ENCODE peak calls at places on chromosomes 5 and 9, in eight cellular contexts. T is progenitor cell of endocrine pancreas, Z is transverse colon, W is fibroblast of lung, J is pancreas, D is cardiac muscle cell, S is stomach, G is MM.1S. L is an unnamed sample.

GRCh38 chr9:86079421-86080111 is 19.8 kb downstream of the GOLM1 start:
- DNase-seq in S (peak), W (no peak), D (no peak), G (no peak), T (no peak), J (no peak), Z (no peak), L (no peak)

GRCh38 chr5:178330791-178331404 is 98.3 kb upstream of the PHYKPL start:
- DNase-seq in D (peak), J (no peak), Z (no peak), S (no peak), W (no peak), G (no peak), T (no peak), L (no peak)

GRCh38 chr5:135843571-135844337 is 9.3 kb downstream of the SLC25A48 start:
- DNase-seq in D (no peak), W (no peak), S (no peak), J (no peak), Z (peak), T (no peak), G (no peak), L (no peak)

GRCh38 chr5:149172709-149173505 is 31.6 kb downstream of the ABLIM3 start:
- DNase-seq in S (no peak), Z (no peak), T (no peak), D (no peak), J (no peak), G (no peak), W (no peak), L (no peak)

GRCh38 chr5:137666109-137666850 is 69.6 kb downstream of the KLHL3 start:
- DNase-seq in D (no peak), T (no peak), G (peak), W (peak), Z (no peak), J (peak), S (peak), L (peak)

GRCh38 chr5:175356428-175356827 is 87.6 kb downstream of the DRD1 start:
- DNase-seq in S (no peak), W (no peak), Z (no peak), D (no peak), J (no peak), G (no peak), T (no peak), L (no peak)

GRCh38 chr5:87229780-87230179 is 37.9 kb upstream of the RASA1 start:
- DNase-seq in W (no peak), G (no peak), J (no peak), S (no peak), Z (no peak), T (no peak), D (no peak), L (no peak)

GRCh38 chr5:73451218-73452130 is 2.9 kb upstream of the FOXD1 start:
- DNase-seq in W (peak), S (peak), T (peak), D (peak), Z (peak), G (peak), J (peak), L (peak)

GRCh38 chr9:75108571-75108970 is 20.3 kb downstream of the OSTF1 start:
- DNase-seq in T (no peak), S (peak), Z (peak), G (no peak), W (peak), D (no peak), J (no peak), L (no peak)

GRCh38 chr5:136057401-136057951 is 28.7 kb downstream of the TGFBI start:
- DNase-seq in W (peak), J (no peak), G (no peak), Z (no peak), S (no peak), T (no peak), D (no peak), L (no peak)

GRCh38 chr9:17367035-17367434 is 211.8 kb upstream of the SH3GL2 start:
- DNase-seq in Z (no peak), S (no peak), J (no peak), D (no peak), T (no peak), G (no peak), W (no peak), L (no peak)

GRCh38 chr5:1975406-1975715 is 92.6 kb upstream of the IRX4 start:
- DNase-seq in J (peak), S (no peak), T (no peak), W (no peak), D (no peak), G (no peak), Z (peak), L (no peak)

GRCh38 chr9:93569775-93570174 is 6.6 kb upstream of the PHF2 start:
- DNase-seq in G (no peak), S (no peak), D (no peak), J (no peak), T (no peak), Z (no peak), W (no peak), L (no peak)

GRCh38 chr5:115377468-115378217 is 81.2 kb upstream of the CCDC112 start:
- DNase-seq in J (no peak), Z (no peak), G (peak), S (no peak), W (peak), T (no peak), D (no peak), L (peak)

GRCh38 chr9:36135791-36136276 is 699 bp upstream of the GLIPR2 start:
- DNase-seq in S (no peak), G (no peak), Z (peak), W (no peak), T (no peak), J (no peak), D (peak), L (no peak)

GRCh38 chr5:157046041-157046440 is 12.9 kb downstream of the HAVCR1 start:
- DNase-seq in T (no peak), W (no peak), Z (peak), J (peak), S (peak), D (peak), G (no peak), L (peak)

GRCh38 chr5:154071799-154072781 is 33.3 kb downstream of the MFAP3 start:
- DNase-seq in S (peak), W (peak), G (peak), T (peak), D (peak), Z (peak), J (peak), L (peak)

GRCh38 chr5:110441035-110441434 is 285.4 kb downstream of the TMEM232 start:
- DNase-seq in Z (no peak), T (no peak), G (peak), D (peak), S (no peak), W (peak), J (no peak), L (peak)

GRCh38 chr9:35518981-35519679 is 29.2 kb downstream of the RUSC2 start:
- DNase-seq in S (no peak), T (no peak), J (no peak), W (peak), Z (no peak), D (no peak), G (no peak), L (no peak)

GRCh38 chr9:18756712-18757125 is 276.3 kb downstream of the SAXO1 start:
- DNase-seq in T (no peak), Z (no peak), G (no peak), D (no peak), J (no peak), S (no peak), W (no peak), L (peak)

GRCh38 chr9:108477538-108478006 is 378.2 kb downstream of the ACTL7B start:
- DNase-seq in S (no peak), Z (peak), D (no peak), J (no peak), W (peak), T (no peak), G (no peak), L (no peak)

GRCh38 chr5:51977014-51977413 is 593.8 kb downstream of the ISL1 start:
- DNase-seq in Z (no peak), G (no peak), S (no peak), J (no peak), T (no peak), D (no peak), W (no peak), L (no peak)

GRCh38 chr9:131503626-131504465 is 1.1 kb downstream of the POMT1 start:
- DNase-seq in D (peak), G (no peak), W (peak), S (no peak), T (no peak), Z (peak), J (no peak), L (peak)

GRCh38 chr5:137887831-137888230 is 1.4 kb upstream of the PKD2L2 start:
- DNase-seq in D (no peak), S (no peak), W (no peak), G (no peak), T (no peak), Z (no peak), J (no peak), L (peak)

GRCh38 chr9:114092336-114092735 is 6.8 kb downstream of the KIF12 start:
- DNase-seq in Z (no peak), D (no peak), W (no peak), T (no peak), S (no peak), J (peak), G (no peak), L (no peak)

GRCh38 chr5:121090822-121091221 is 626.7 kb downstream of the PRR16 start:
- DNase-seq in D (no peak), S (no peak), W (peak), Z (no peak), T (no peak), G (no peak), J (no peak), L (no peak)

GRCh38 chr9:129336601-129337286 is 158.7 kb upstream of the IER5L start:
- DNase-seq in T (no peak), J (no peak), D (peak), Z (peak), G (peak), W (peak), S (peak), L (peak)

GRCh38 chr5:147317978-147318684 is 83.3 kb downstream of the STK32A start:
- DNase-seq in T (no peak), J (no peak), G (no peak), D (no peak), S (no peak), Z (no peak), W (no peak), L (no peak)

GRCh38 chr5:96562614-96563013 is 99.6 kb upstream of the CAST start:
- DNase-seq in S (no peak), W (no peak), T (no peak), Z (no peak), D (no peak), J (no peak), G (no peak), L (no peak)

GRCh38 chr9:89477811-89478583 is 19.9 kb downstream of the SEMA4D start:
- DNase-seq in W (no peak), Z (no peak), J (no peak), D (peak), S (peak), G (no peak), T (no peak), L (peak)

GRCh38 chr5:155082401-155082800 is 68.8 kb downstream of the KIF4B start:
- DNase-seq in T (no peak), J (no peak), W (peak), S (no peak), Z (no peak), D (no peak), G (no peak), L (no peak)

GRCh38 chr9:15512889-15513288 is 2.1 kb upstream of the PSIP1 start:
- DNase-seq in G (no peak), W (no peak), Z (no peak), D (no peak), T (no peak), S (no peak), J (no peak), L (no peak)

GRCh38 chr5:140633081-140633471 is at the start of gene CD14:
- DNase-seq in D (no peak), G (no peak), T (no peak), J (no peak), S (peak), Z (peak), W (peak), L (no peak)

GRCh38 chr5:31049933-31050704 is 143.4 kb upstream of the CDH6 start:
- DNase-seq in D (no peak), W (no peak), T (no peak), Z (no peak), S (no peak), J (no peak), G (no peak), L (no peak)

GRCh38 chr5:60883229-60883628 is 39.2 kb upstream of the ELOVL7 start:
- DNase-seq in D (no peak), T (no peak), S (no peak), W (peak), J (no peak), G (peak), Z (no peak), L (peak)
- TF ChIP-seq CTCF in D (peak), T (peak), S (peak), W (peak), J (peak), G (peak), Z (peak), L (peak)

GRCh38 chr5:160116991-160117390 is 2.3 kb downstream of the PWWP2A start:
- DNase-seq in S (no peak), J (no peak), T (no peak), G (no peak), Z (no peak), W (no peak), D (no peak), L (no peak)

GRCh38 chr5:160119142-160119904 is at the start of gene PWWP2A:
- DNase-seq in D (peak), S (peak), G (peak), J (peak), W (peak), T (peak), Z (peak), L (peak)

GRCh38 chr5:160119905-160120266 is 636 bp upstream of the PWWP2A start:
- DNase-seq in S (no peak), J (no peak), D (no peak), G (no peak), T (no peak), Z (no peak), W (no peak), L (no peak)

GRCh38 chr5:160118349-160119141 is 705 bp downstream of the PWWP2A start:
- DNase-seq in G (peak), Z (peak), W (peak), T (peak), J (peak), S (peak), D (peak), L (peak)
- TF ChIP-seq CTCF in G (no peak), Z (no peak), W (no peak), T (no peak), J (no peak), S (no peak), D (no peak), L (no peak)

GRCh38 chr5:81826128-81826527 is 75.2 kb upstream of the SSBP2 start:
- DNase-seq in G (no peak), Z (no peak), T (no peak), J (no peak), D (no peak), S (no peak), W (peak), L (no peak)
- TF ChIP-seq CTCF in G (no peak), Z (no peak), T (no peak), J (no peak), D (no peak), S (no peak), W (no peak), L (no peak)

GRCh38 chr5:102547161-102547560 is 48.4 kb upstream of the SLCO6A1 start:
- DNase-seq in W (no peak), T (no peak), Z (no peak), S (no peak), D (no peak), J (no peak), G (no peak), L (no peak)

GRCh38 chr5:102547659-102548058 is 48.9 kb upstream of the SLCO6A1 start:
- DNase-seq in J (no peak), T (no peak), D (no peak), G (no peak), W (no peak), S (no peak), Z (no peak), L (no peak)

GRCh38 chr5:102542064-102542463 is 43.3 kb upstream of the SLCO6A1 start:
- DNase-seq in J (no peak), D (no peak), G (no peak), Z (no peak), W (no peak), T (no peak), S (no peak), L (no peak)

GRCh38 chr5:102540251-102540812 is 41.5 kb upstream of the SLCO6A1 start:
- DNase-seq in D (no peak), W (no peak), T (no peak), Z (no peak), G (no peak), S (no peak), J (no peak), L (no peak)

DNA sequence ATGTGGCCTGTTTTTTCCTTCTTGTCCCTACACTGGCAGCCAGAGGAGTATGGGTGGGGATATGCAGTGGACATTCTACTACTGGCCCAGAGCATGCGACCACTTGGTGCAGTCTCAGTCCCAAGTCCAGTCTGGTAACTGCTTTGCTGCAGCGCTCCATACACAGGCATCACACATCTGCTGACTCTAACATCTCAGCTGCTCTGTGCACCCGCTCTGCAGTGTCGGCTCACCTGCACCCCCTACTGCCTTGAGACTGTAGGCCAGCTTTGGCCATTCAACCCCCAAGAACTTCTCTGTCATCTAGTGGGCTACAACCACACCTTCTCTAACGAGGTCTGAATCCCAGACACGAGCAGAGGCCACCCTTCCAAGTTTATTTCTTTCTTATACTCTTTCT is 46.4 kb upstream of the SLCO6A1 start:
- DNase-seq in T (peak), S (no peak), Z (no peak), W (no peak), G (peak), D (peak), J (no peak), L (peak)
- TF ChIP-seq CTCF in T (peak), S (no peak), Z (no peak), W (peak), G (peak), D (peak), J (no peak), L (peak)

GRCh38 chr5:172644229-172644628 is 3.2 kb downstream of the NEURL1B start:
- DNase-seq in W (no peak), D (no peak), J (no peak), Z (peak), S (no peak), G (no peak), T (no peak), L (no peak)

GRCh38 chr5:172644711-172645110 is 3.6 kb downstream of the NEURL1B start:
- DNase-seq in G (no peak), J (no peak), S (no peak), T (no peak), Z (no peak), D (no peak), W (no peak), L (no peak)

GRCh38 chr5:172642926-172643325 is 1.9 kb downstream of the NEURL1B start:
- DNase-seq in Z (no peak), D (no peak), J (no peak), G (no peak), W (no peak), T (no peak), S (no peak), L (no peak)

GRCh38 chr5:172642511-172642910 is 1.4 kb downstream of the NEURL1B start:
- DNase-seq in D (no peak), J (no peak), G (no peak), S (no peak), W (no peak), T (no peak), Z (no peak), L (no peak)

GRCh38 chr5:172643392-172643871 is 2.4 kb downstream of the NEURL1B start:
- DNase-seq in G (no peak), W (no peak), J (no peak), D (no peak), Z (no peak), T (no peak), S (no peak), L (no peak)
- TF ChIP-seq CTCF in G (no peak), W (no peak), J (no peak), D (no peak), Z (no peak), T (no peak), S (no peak), L (no peak)

GRCh38 chr9:133976191-133976861 is 15.8 kb downstream of the VAV2 start:
- DNase-seq in S (no peak), Z (no peak), T (no peak), G (no peak), J (peak), D (no peak), W (no peak), L (no peak)
- TF ChIP-seq CTCF in S (no peak), Z (no peak), T (no peak), G (no peak), J (no peak), D (no peak), W (no peak), L (no peak)

GRCh38 chr5:141637693-141638419 is 1.1 kb downstream of the RELL2 start:
- DNase-seq in W (peak), D (peak), G (peak), Z (peak), S (peak), J (peak), T (peak), L (peak)
- TF ChIP-seq CTCF in W (peak), D (peak), G (peak), Z (peak), S (no peak), J (no peak), T (peak), L (peak)

L was measured in GM12865.